ENCODE peak calls at places on chromosomes 3 and 15, in eight cellular contexts. W, P, Z, F, S, C, O and I are unnamed samples.

GRCh38 chr3:134883697-134884385 is 88.8 kb downstream of the EPHB1 start:
- DNase-seq in W (no peak), P (no peak), Z (no peak), F (no peak), S (no peak), C (no peak), O (no peak), I (peak)

GRCh38 chr3:109363634-109364033 is 26.3 kb upstream of the DPPA4 start:
- DNase-seq in W (no peak), P (no peak), Z (no peak), F (no peak), S (no peak), C (no peak), O (no peak), I (no peak)

GRCh38 chr3:179100652-179101051 is 29.0 kb upstream of the ZMAT3 start:
- DNase-seq in W (no peak), P (no peak), Z (no peak), F (no peak), S (no peak), C (no peak), O (peak), I (peak)

GRCh38 chr3:143236226-143236964 is 116.8 kb downstream of the CHST2 start:
- DNase-seq in W (no peak), P (no peak), Z (no peak), F (no peak), S (no peak), C (no peak), O (no peak), I (peak)

GRCh38 chr3:39104961-39105686 is 2.3 kb downstream of the GORASP1 start:
- DNase-seq in W (no peak), P (peak), Z (peak), F (no peak), S (no peak), C (no peak), O (no peak), I (no peak)

GRCh38 chr3:169116056-169116693 is 547.3 kb downstream of the MECOM start:
- DNase-seq in W (no peak), P (no peak), Z (no peak), F (no peak), S (no peak), C (no peak), O (no peak), I (no peak)

GRCh38 chr3:49120096-49120437 is 556 bp downstream of the USP19 start:
- DNase-seq in W (no peak), P (no peak), Z (no peak), F (no peak), S (no peak), C (no peak), O (no peak), I (no peak)

GRCh38 chr3:15319575-15319974 is 12.8 kb downstream of the SH3BP5 start:
- DNase-seq in W (no peak), P (no peak), Z (no peak), F (no peak), S (no peak), C (no peak), O (no peak), I (no peak)

GRCh38 chr3:144332866-144333265 is 361.2 kb downstream of the DIPK2A start:
- DNase-seq in W (no peak), P (no peak), Z (no peak), F (no peak), S (no peak), C (no peak), O (no peak), I (no peak)

GRCh38 chr15:38564557-38565286 is at the start of gene RASGRP1:
- DNase-seq in W (no peak), P (peak), Z (peak), F (peak), S (peak), C (peak), O (no peak), I (peak)

GRCh38 chr15:73593278-73594074 is 39.7 kb downstream of the NPTN start:
- DNase-seq in W (no peak), P (no peak), Z (no peak), F (no peak), S (peak), C (no peak), O (no peak), I (no peak)

GRCh38 chr15:31197497-31198414 is 96.2 kb upstream of the TRPM1 start:
- DNase-seq in W (no peak), P (peak), Z (peak), F (peak), S (no peak), C (no peak), O (no peak), I (no peak)

GRCh38 chr15:78340243-78341056 is at the start of gene CRABP1:
- DNase-seq in W (no peak), P (no peak), Z (no peak), F (peak), S (no peak), C (peak), O (no peak), I (no peak)

GRCh38 chr3:124833710-124834332 is 53.3 kb downstream of the ITGB5 start:
- DNase-seq in W (no peak), P (no peak), Z (no peak), F (no peak), S (no peak), C (no peak), O (no peak), I (peak)

GRCh38 chr15:80974914-80975313 is 14.7 kb downstream of the MESD start:
- DNase-seq in W (no peak), P (peak), Z (no peak), F (no peak), S (no peak), C (no peak), O (no peak), I (no peak)

GRCh38 chr3:99789322-99789721 is 28.3 kb upstream of the CMSS1 start:
- DNase-seq in W (peak), P (no peak), Z (no peak), F (peak), S (peak), C (peak), O (peak), I (peak)

GRCh38 chr3:150786791-150787190 is 23.8 kb upstream of the SIAH2 start:
- DNase-seq in W (no peak), P (peak), Z (no peak), F (no peak), S (no peak), C (no peak), O (no peak), I (no peak)

GRCh38 chr3:2390926-2391532 is 292.4 kb downstream of the CNTN4 start:
- DNase-seq in W (no peak), P (no peak), Z (no peak), F (no peak), S (peak), C (no peak), O (no peak), I (no peak)

GRCh38 chr15:22989576-22990477 is 9.7 kb upstream of the CYFIP1 start:
- DNase-seq in W (no peak), P (no peak), Z (no peak), F (no peak), S (no peak), C (no peak), O (no peak), I (peak)

GRCh38 chr3:157135671-157136396 is 24.1 kb downstream of the CCNL1 start:
- DNase-seq in W (no peak), P (no peak), Z (no peak), F (peak), S (no peak), C (no peak), O (no peak), I (peak)

GRCh38 chr3:13111874-13112520 is 38.8 kb upstream of the IQSEC1 start:
- DNase-seq in W (no peak), P (no peak), Z (no peak), F (no peak), S (no peak), C (no peak), O (no peak), I (no peak)

GRCh38 chr3:134040066-134040465 is 10.3 kb upstream of the SLCO2A1 start:
- DNase-seq in W (no peak), P (no peak), Z (no peak), F (no peak), S (no peak), C (no peak), O (no peak), I (no peak)

GRCh38 chr3:183122257-183122932 is 23.1 kb upstream of the MCCC1 start:
- DNase-seq in W (peak), P (no peak), Z (no peak), F (peak), S (peak), C (peak), O (peak), I (peak)

GRCh38 chr15:40891810-40892448 is 2.3 kb upstream of the VPS18 start:
- DNase-seq in W (peak), P (peak), Z (peak), F (peak), S (peak), C (no peak), O (peak), I (peak)

GRCh38 chr15:43987924-43988323 is 161.1 kb downstream of the WDR76 start:
- DNase-seq in W (no peak), P (no peak), Z (no peak), F (no peak), S (no peak), C (no peak), O (no peak), I (no peak)

GRCh38 chr15:57550640-57551039 is 41.1 kb upstream of the MYZAP start:
- DNase-seq in W (no peak), P (no peak), Z (no peak), F (no peak), S (no peak), C (no peak), O (no peak), I (no peak)

GRCh38 chr3:60276615-60277014 is 974.6 kb downstream of the FHIT start:
- DNase-seq in W (no peak), P (no peak), Z (no peak), F (no peak), S (no peak), C (no peak), O (no peak), I (no peak)

GRCh38 chr15:39494462-39494861 is 86.4 kb upstream of the THBS1 start:
- DNase-seq in W (no peak), P (no peak), Z (no peak), F (no peak), S (no peak), C (no peak), O (no peak), I (no peak)

GRCh38 chr3:14256561-14257342 is 78.1 kb downstream of the LSM3 start:
- DNase-seq in W (no peak), P (no peak), Z (no peak), F (no peak), S (no peak), C (no peak), O (no peak), I (peak)

GRCh38 chr3:174387736-174388135 is 471.4 kb upstream of the NAALADL2 start:
- DNase-seq in W (no peak), P (no peak), Z (no peak), F (no peak), S (no peak), C (no peak), O (no peak), I (no peak)

GRCh38 chr3:79109758-79110157 is 658.0 kb downstream of the ROBO1 start:
- DNase-seq in W (no peak), P (no peak), Z (no peak), F (no peak), S (no peak), C (no peak), O (no peak), I (no peak)

GRCh38 chr3:45761831-45762230 is 34.5 kb downstream of the SLC6A20 start:
- DNase-seq in W (no peak), P (peak), Z (peak), F (no peak), S (no peak), C (no peak), O (no peak), I (no peak)

GRCh38 chr3:8712045-8712870 is 21.3 kb upstream of the CAV3 start:
- DNase-seq in W (no peak), P (no peak), Z (no peak), F (no peak), S (no peak), C (peak), O (peak), I (no peak)

GRCh38 chr3:163878396-163878795 is 1199.9 kb downstream of the SI start:
- DNase-seq in W (no peak), P (no peak), Z (no peak), F (peak), S (no peak), C (no peak), O (no peak), I (peak)